ENCODE peak calls at places on chromosomes 3 and 15, in six cellular contexts. One of them, this sample, is unnamed.

GRCh38 chr3:125358923-125359322 is 16.2 kb downstream of the ZNF148 start:
- DNase-seq in NCI-H1105 treated with DMSO at 0.1 percent for 48 hours: no peak
- DNase-seq in heart right ventricle: no peak
- DNase-seq in choroid plexus epithelial cell: no peak
- DNase-seq in stimulated activated CD4-positive, alpha-beta T cell treated with anti-CD3 and anti-CD28 coated beads, Interleukin-15, amount 100 ng/mL, for 24 hours: no peak
- DNase-seq in progenitor cell of endocrine pancreas: no peak
- DNase-seq in this sample: no peak

GRCh38 chr3:5476403-5476802 is 288.9 kb downstream of the EDEM1 start:
- DNase-seq in stimulated activated CD4-positive, alpha-beta T cell treated with anti-CD3 and anti-CD28 coated beads, Interleukin-15, amount 100 ng/mL, for 24 hours: no peak
- DNase-seq in NCI-H1105 treated with DMSO at 0.1 percent for 48 hours: no peak
- DNase-seq in progenitor cell of endocrine pancreas: no peak
- DNase-seq in heart right ventricle: no peak
- DNase-seq in choroid plexus epithelial cell: no peak
- DNase-seq in this sample: no peak

GRCh38 chr3:154356009-154356408 is 31.7 kb upstream of the DHX36 start:
- DNase-seq in progenitor cell of endocrine pancreas: no peak
- DNase-seq in choroid plexus epithelial cell: no peak
- DNase-seq in heart right ventricle: no peak
- DNase-seq in stimulated activated CD4-positive, alpha-beta T cell treated with anti-CD3 and anti-CD28 coated beads, Interleukin-15, amount 100 ng/mL, for 24 hours: no peak
- DNase-seq in NCI-H1105 treated with DMSO at 0.1 percent for 48 hours: no peak
- DNase-seq in this sample: no peak

GRCh38 chr15:89760303-89761008 is 9.4 kb upstream of the MESP1 start:
- DNase-seq in NCI-H1105 treated with DMSO at 0.1 percent for 48 hours: peak; percentile 5
- DNase-seq in stimulated activated CD4-positive, alpha-beta T cell treated with anti-CD3 and anti-CD28 coated beads, Interleukin-15, amount 100 ng/mL, for 24 hours: peak; percentile 80
- DNase-seq in choroid plexus epithelial cell: peak; percentile 77
- DNase-seq in progenitor cell of endocrine pancreas: peak; percentile 85
- DNase-seq in heart right ventricle: peak; percentile 86
- DNase-seq in this sample: peak; percentile 75

GRCh38 chr15:91471410-91471993 is 371.4 kb downstream of the SV2B start:
- DNase-seq in progenitor cell of endocrine pancreas: no peak
- DNase-seq in NCI-H1105 treated with DMSO at 0.1 percent for 48 hours: no peak
- DNase-seq in heart right ventricle: no peak
- DNase-seq in stimulated activated CD4-positive, alpha-beta T cell treated with anti-CD3 and anti-CD28 coated beads, Interleukin-15, amount 100 ng/mL, for 24 hours: peak; percentile 11
- DNase-seq in choroid plexus epithelial cell: no peak
- DNase-seq in this sample: no peak

GRCh38 chr3:173825731-173826130 is 428.2 kb downstream of the NLGN1 start:
- DNase-seq in stimulated activated CD4-positive, alpha-beta T cell treated with anti-CD3 and anti-CD28 coated beads, Interleukin-15, amount 100 ng/mL, for 24 hours: no peak
- DNase-seq in progenitor cell of endocrine pancreas: no peak
- DNase-seq in NCI-H1105 treated with DMSO at 0.1 percent for 48 hours: no peak
- DNase-seq in choroid plexus epithelial cell: no peak
- DNase-seq in heart right ventricle: no peak
- DNase-seq in this sample: no peak

GRCh38 chr3:197306374-197307086 is 8.1 kb upstream of the DLG1 start:
- DNase-seq in progenitor cell of endocrine pancreas: no peak
- DNase-seq in stimulated activated CD4-positive, alpha-beta T cell treated with anti-CD3 and anti-CD28 coated beads, Interleukin-15, amount 100 ng/mL, for 24 hours: no peak
- DNase-seq in heart right ventricle: no peak
- DNase-seq in NCI-H1105 treated with DMSO at 0.1 percent for 48 hours: no peak
- DNase-seq in choroid plexus epithelial cell: peak; percentile 94
- DNase-seq in this sample: no peak

GRCh38 chr15:101389362-101389761 is 94.3 kb upstream of the SNRPA1 start:
- DNase-seq in stimulated activated CD4-positive, alpha-beta T cell treated with anti-CD3 and anti-CD28 coated beads, Interleukin-15, amount 100 ng/mL, for 24 hours: no peak
- DNase-seq in choroid plexus epithelial cell: no peak
- DNase-seq in heart right ventricle: no peak
- DNase-seq in progenitor cell of endocrine pancreas: no peak
- DNase-seq in NCI-H1105 treated with DMSO at 0.1 percent for 48 hours: no peak
- DNase-seq in this sample: peak; percentile 57

GRCh38 chr3:18354706-18355105 is 70.4 kb downstream of the SATB1 start:
- DNase-seq in progenitor cell of endocrine pancreas: no peak
- DNase-seq in NCI-H1105 treated with DMSO at 0.1 percent for 48 hours: no peak
- DNase-seq in stimulated activated CD4-positive, alpha-beta T cell treated with anti-CD3 and anti-CD28 coated beads, Interleukin-15, amount 100 ng/mL, for 24 hours: no peak
- DNase-seq in heart right ventricle: no peak
- DNase-seq in choroid plexus epithelial cell: no peak
- DNase-seq in this sample: no peak

GRCh38 chr3:153768559-153769469 is 352.4 kb upstream of the ARHGEF26 start:
- DNase-seq in choroid plexus epithelial cell: peak; percentile 81
- DNase-seq in NCI-H1105 treated with DMSO at 0.1 percent for 48 hours: peak; percentile 65
- DNase-seq in progenitor cell of endocrine pancreas: peak; percentile 12
- DNase-seq in heart right ventricle: no peak
- DNase-seq in stimulated activated CD4-positive, alpha-beta T cell treated with anti-CD3 and anti-CD28 coated beads, Interleukin-15, amount 100 ng/mL, for 24 hours: peak; percentile 36
- DNase-seq in this sample: no peak

GRCh38 chr3:71725279-71725991 is at the start of gene EIF4E3:
- DNase-seq in NCI-H1105 treated with DMSO at 0.1 percent for 48 hours: no peak
- DNase-seq in choroid plexus epithelial cell: peak; percentile 17
- DNase-seq in heart right ventricle: peak; percentile 46
- DNase-seq in progenitor cell of endocrine pancreas: peak; percentile 15
- DNase-seq in stimulated activated CD4-positive, alpha-beta T cell treated with anti-CD3 and anti-CD28 coated beads, Interleukin-15, amount 100 ng/mL, for 24 hours: peak; percentile 58
- DNase-seq in this sample: no peak

GRCh38 chr3:57557088-57557537 is 1.0 kb downstream of the PDE12 start:
- DNase-seq in choroid plexus epithelial cell: peak; percentile 58
- DNase-seq in NCI-H1105 treated with DMSO at 0.1 percent for 48 hours: no peak
- DNase-seq in heart right ventricle: no peak
- DNase-seq in stimulated activated CD4-positive, alpha-beta T cell treated with anti-CD3 and anti-CD28 coated beads, Interleukin-15, amount 100 ng/mL, for 24 hours: peak; percentile 54
- DNase-seq in progenitor cell of endocrine pancreas: no peak
- DNase-seq in this sample: no peak

GRCh38 chr3:30639937-30640336 is 33.5 kb downstream of the TGFBR2 start:
- DNase-seq in stimulated activated CD4-positive, alpha-beta T cell treated with anti-CD3 and anti-CD28 coated beads, Interleukin-15, amount 100 ng/mL, for 24 hours: no peak
- DNase-seq in progenitor cell of endocrine pancreas: no peak
- DNase-seq in choroid plexus epithelial cell: no peak
- DNase-seq in heart right ventricle: no peak
- DNase-seq in NCI-H1105 treated with DMSO at 0.1 percent for 48 hours: no peak
- DNase-seq in this sample: no peak

GRCh38 chr15:58568157-58568571 is 136.4 kb downstream of the LIPC start:
- DNase-seq in progenitor cell of endocrine pancreas: no peak
- DNase-seq in choroid plexus epithelial cell: peak; percentile 38
- DNase-seq in NCI-H1105 treated with DMSO at 0.1 percent for 48 hours: peak; percentile 57
- DNase-seq in heart right ventricle: no peak
- DNase-seq in stimulated activated CD4-positive, alpha-beta T cell treated with anti-CD3 and anti-CD28 coated beads, Interleukin-15, amount 100 ng/mL, for 24 hours: no peak
- DNase-seq in this sample: no peak

GRCh38 chr15:78224024-78224413 is 10.3 kb downstream of the ACSBG1 start:
- DNase-seq in NCI-H1105 treated with DMSO at 0.1 percent for 48 hours: no peak
- DNase-seq in heart right ventricle: no peak
- DNase-seq in stimulated activated CD4-positive, alpha-beta T cell treated with anti-CD3 and anti-CD28 coated beads, Interleukin-15, amount 100 ng/mL, for 24 hours: no peak
- DNase-seq in choroid plexus epithelial cell: peak; percentile 32
- DNase-seq in progenitor cell of endocrine pancreas: no peak
- DNase-seq in this sample: peak; percentile 11